ENCODE peak calls at places on chromosomes 2 and 18, in six cellular contexts. One of them, this sample, is unnamed.

GRCh38 chr2:98605076-98605475 is 3.2 kb downstream of the COA5 start:
- DNase-seq in left ventricle myocardium inferior: no peak
- DNase-seq in Calu3: no peak
- DNase-seq in mucosa of descending colon: no peak
- DNase-seq in cardiac fibroblast: no peak
- DNase-seq in fibroblast of villous mesenchyme: no peak
- DNase-seq in this sample: no peak

GRCh38 chr18:65754121-65754520 is 3.3 kb downstream of the CDH7 start:
- DNase-seq in mucosa of descending colon: no peak
- DNase-seq in left ventricle myocardium inferior: no peak
- DNase-seq in Calu3: peak
- DNase-seq in cardiac fibroblast: no peak
- DNase-seq in fibroblast of villous mesenchyme: no peak
- DNase-seq in this sample: no peak

GRCh38 chr2:240760576-240761246 is 59.3 kb downstream of the KIF1A start:
- DNase-seq in fibroblast of villous mesenchyme: no peak
- DNase-seq in cardiac fibroblast: no peak
- DNase-seq in mucosa of descending colon: no peak
- DNase-seq in Calu3: no peak
- DNase-seq in left ventricle myocardium inferior: no peak
- DNase-seq in this sample: no peak

GRCh38 chr18:7592305-7593071 is 25.4 kb downstream of the PTPRM start:
- DNase-seq in cardiac fibroblast: no peak
- DNase-seq in mucosa of descending colon: no peak
- DNase-seq in Calu3: no peak
- DNase-seq in left ventricle myocardium inferior: no peak
- DNase-seq in fibroblast of villous mesenchyme: no peak
- DNase-seq in this sample: no peak

GRCh38 chr18:79609021-79609461 is 70.6 kb upstream of the CTDP1 start:
- DNase-seq in fibroblast of villous mesenchyme: no peak
- DNase-seq in mucosa of descending colon: no peak
- DNase-seq in Calu3: no peak
- DNase-seq in left ventricle myocardium inferior: no peak
- DNase-seq in cardiac fibroblast: no peak
- DNase-seq in this sample: peak

GRCh38 chr2:191927319-191927867 is 80.5 kb upstream of the CAVIN2 start:
- DNase-seq in cardiac fibroblast: peak
- DNase-seq in left ventricle myocardium inferior: no peak
- DNase-seq in mucosa of descending colon: no peak
- DNase-seq in fibroblast of villous mesenchyme: peak
- DNase-seq in Calu3: peak
- DNase-seq in this sample: no peak

GRCh38 chr2:207823865-207824264 is 54.2 kb upstream of the FZD5 start:
- DNase-seq in fibroblast of villous mesenchyme: no peak
- DNase-seq in Calu3: no peak
- DNase-seq in mucosa of descending colon: no peak
- DNase-seq in left ventricle myocardium inferior: no peak
- DNase-seq in cardiac fibroblast: no peak
- DNase-seq in this sample: no peak

GRCh38 chr2:117855886-117856285 is 41.4 kb downstream of the DDX18 start:
- DNase-seq in mucosa of descending colon: no peak
- DNase-seq in fibroblast of villous mesenchyme: no peak
- DNase-seq in left ventricle myocardium inferior: no peak
- DNase-seq in cardiac fibroblast: peak
- DNase-seq in Calu3: no peak
- DNase-seq in this sample: no peak

GRCh38 chr2:692767-693166 is 15.6 kb upstream of the TMEM18 start:
- DNase-seq in Calu3: no peak
- DNase-seq in cardiac fibroblast: no peak
- DNase-seq in left ventricle myocardium inferior: no peak
- DNase-seq in fibroblast of villous mesenchyme: no peak
- DNase-seq in mucosa of descending colon: no peak
- DNase-seq in this sample: no peak

GRCh38 chr18:79677840-79678239 is 1.8 kb upstream of the CTDP1 start:
- DNase-seq in left ventricle myocardium inferior: no peak
- DNase-seq in Calu3: no peak
- DNase-seq in cardiac fibroblast: no peak
- DNase-seq in fibroblast of villous mesenchyme: no peak
- DNase-seq in mucosa of descending colon: no peak
- DNase-seq in this sample: no peak

GRCh38 chr18:57077786-57078552 is 68.9 kb upstream of the BOD1L2 start:
- DNase-seq in Calu3: no peak
- DNase-seq in cardiac fibroblast: no peak
- DNase-seq in mucosa of descending colon: no peak
- DNase-seq in left ventricle myocardium inferior: no peak
- DNase-seq in fibroblast of villous mesenchyme: no peak
- DNase-seq in this sample: no peak

GRCh38 chr2:101230541-101230993 is 22.1 kb upstream of the CNOT11 start:
- DNase-seq in fibroblast of villous mesenchyme: peak
- DNase-seq in mucosa of descending colon: no peak
- DNase-seq in Calu3: no peak
- DNase-seq in cardiac fibroblast: peak
- DNase-seq in left ventricle myocardium inferior: no peak
- DNase-seq in this sample: no peak

GRCh38 chr2:101232770-101233169 is 19.9 kb upstream of the CNOT11 start:
- DNase-seq in cardiac fibroblast: no peak
- DNase-seq in Calu3: no peak
- DNase-seq in fibroblast of villous mesenchyme: no peak
- DNase-seq in left ventricle myocardium inferior: no peak
- DNase-seq in mucosa of descending colon: no peak
- DNase-seq in this sample: no peak

GRCh38 chr2:101231253-101231652 is 21.4 kb upstream of the CNOT11 start:
- DNase-seq in left ventricle myocardium inferior: no peak
- DNase-seq in Calu3: no peak
- DNase-seq in cardiac fibroblast: no peak
- DNase-seq in mucosa of descending colon: no peak
- DNase-seq in fibroblast of villous mesenchyme: no peak
- DNase-seq in this sample: no peak

GRCh38 chr2:101231937-101232336 is 20.7 kb upstream of the CNOT11 start:
- DNase-seq in cardiac fibroblast: no peak
- DNase-seq in Calu3: no peak
- DNase-seq in fibroblast of villous mesenchyme: no peak
- DNase-seq in mucosa of descending colon: no peak
- DNase-seq in left ventricle myocardium inferior: no peak
- DNase-seq in this sample: no peak

GRCh38 chr2:101234169-101234938 is 18.3 kb upstream of the CNOT11 start:
- DNase-seq in Calu3: peak
- DNase-seq in mucosa of descending colon: no peak
- DNase-seq in cardiac fibroblast: no peak
- DNase-seq in left ventricle myocardium inferior: no peak
- DNase-seq in fibroblast of villous mesenchyme: no peak
- DNase-seq in this sample: no peak
- TF ChIP-seq CTCF in Calu3: no peak
- TF ChIP-seq CTCF in mucosa of descending colon: no peak
- TF ChIP-seq CTCF in cardiac fibroblast: no peak
- TF ChIP-seq CTCF in left ventricle myocardium inferior: no peak
- TF ChIP-seq CTCF in fibroblast of villous mesenchyme: no peak
- TF ChIP-seq CTCF in this sample: no peak

GRCh38 chr2:173785813-173786212 is 179.4 kb downstream of the SP3 start:
- DNase-seq in Calu3: no peak
- DNase-seq in fibroblast of villous mesenchyme: no peak
- DNase-seq in left ventricle myocardium inferior: no peak
- DNase-seq in cardiac fibroblast: no peak
- DNase-seq in mucosa of descending colon: no peak
- DNase-seq in this sample: no peak
- TF ChIP-seq CTCF in Calu3: no peak
- TF ChIP-seq CTCF in fibroblast of villous mesenchyme: no peak
- TF ChIP-seq CTCF in left ventricle myocardium inferior: no peak
- TF ChIP-seq CTCF in cardiac fibroblast: no peak
- TF ChIP-seq CTCF in mucosa of descending colon: no peak
- TF ChIP-seq CTCF in this sample: no peak

DNA sequence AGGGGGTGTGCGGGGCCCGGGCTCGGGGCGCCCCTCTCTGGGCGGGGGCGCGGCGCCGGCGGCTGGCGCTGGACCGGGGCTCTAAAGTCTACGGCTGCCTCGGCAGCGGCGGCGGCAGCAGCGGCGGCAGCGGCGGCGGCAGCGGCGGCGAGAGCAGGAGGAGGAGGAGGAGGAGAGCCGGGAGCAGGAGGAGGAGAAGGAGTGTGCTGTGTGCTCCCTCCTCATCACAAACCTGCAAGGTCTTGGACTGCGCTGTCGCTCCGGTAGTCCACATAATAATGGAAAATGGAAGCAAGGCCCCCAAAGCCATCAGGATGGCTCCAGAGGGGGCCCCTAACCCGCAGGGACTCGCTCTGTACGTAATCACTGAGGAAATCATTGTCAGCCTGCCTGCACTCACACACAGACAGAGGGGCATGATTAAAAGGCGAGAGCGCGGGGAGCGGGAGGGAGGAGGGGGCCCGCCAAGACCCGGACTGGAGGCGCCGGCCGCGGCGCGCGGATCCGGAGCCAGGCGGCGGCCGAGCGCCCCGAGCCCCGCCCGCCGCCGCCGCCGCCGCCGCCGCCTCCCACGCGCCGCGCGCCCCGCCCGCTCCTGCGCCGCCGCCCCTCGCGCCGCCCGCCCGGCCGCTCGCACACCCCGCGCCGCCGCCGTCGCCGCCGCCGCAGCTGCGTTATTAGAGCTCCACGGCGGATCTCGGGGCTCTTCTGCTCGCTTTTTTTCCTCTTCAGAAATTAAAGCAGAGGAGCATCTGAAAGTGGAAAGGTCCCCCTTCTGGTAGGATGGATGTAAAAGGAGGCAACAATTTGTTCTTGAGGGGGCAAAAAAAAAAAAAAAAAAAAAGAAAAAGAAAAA is at the start of gene ZNF521:
- DNase-seq in left ventricle myocardium inferior: peak
- DNase-seq in mucosa of descending colon: peak
- DNase-seq in Calu3: peak
- DNase-seq in cardiac fibroblast: peak
- DNase-seq in fibroblast of villous mesenchyme: peak
- DNase-seq in this sample: peak
- TF ChIP-seq CTCF in left ventricle myocardium inferior: peak
- TF ChIP-seq CTCF in mucosa of descending colon: no peak
- TF ChIP-seq CTCF in Calu3: no peak
- TF ChIP-seq CTCF in cardiac fibroblast: peak
- TF ChIP-seq CTCF in fibroblast of villous mesenchyme: peak
- TF ChIP-seq CTCF in this sample: no peak

DNA sequence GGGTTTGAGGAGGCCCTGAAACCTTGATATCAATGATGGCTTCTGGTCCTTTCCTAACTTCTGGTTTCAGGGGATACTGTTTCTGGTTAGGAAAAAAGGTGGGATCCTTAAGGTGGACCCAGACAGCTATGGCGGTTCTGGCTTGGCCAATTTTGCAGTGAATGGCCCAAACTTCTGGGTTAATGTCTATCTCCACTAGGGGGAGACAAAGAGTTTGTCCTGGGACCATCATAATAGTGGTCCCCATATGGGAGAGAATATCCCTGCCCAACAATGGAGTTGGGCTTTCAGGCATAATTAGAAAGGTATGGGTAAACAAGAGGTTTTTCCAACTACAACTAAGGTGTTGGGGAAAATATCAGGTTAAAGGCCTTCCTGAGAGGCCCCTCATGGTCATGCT is 273.5 kb downstream of the CALCRL start:
- DNase-seq in mucosa of descending colon: no peak
- DNase-seq in cardiac fibroblast: peak
- DNase-seq in left ventricle myocardium inferior: no peak
- DNase-seq in Calu3: no peak
- DNase-seq in fibroblast of villous mesenchyme: no peak
- DNase-seq in this sample: no peak
- TF ChIP-seq CTCF in mucosa of descending colon: no peak
- TF ChIP-seq CTCF in cardiac fibroblast: peak
- TF ChIP-seq CTCF in left ventricle myocardium inferior: no peak
- TF ChIP-seq CTCF in Calu3: peak
- TF ChIP-seq CTCF in fibroblast of villous mesenchyme: peak
- TF ChIP-seq CTCF in this sample: no peak

GRCh38 chr2:26010943-26011342 is 22.9 kb upstream of the RAB10 start:
- DNase-seq in fibroblast of villous mesenchyme: no peak
- DNase-seq in Calu3: no peak
- DNase-seq in left ventricle myocardium inferior: no peak
- DNase-seq in cardiac fibroblast: no peak
- DNase-seq in mucosa of descending colon: no peak
- DNase-seq in this sample: no peak

GRCh38 chr2:26009567-26009963 is 24.3 kb upstream of the RAB10 start:
- DNase-seq in cardiac fibroblast: no peak
- DNase-seq in left ventricle myocardium inferior: no peak
- DNase-seq in fibroblast of villous mesenchyme: no peak
- DNase-seq in mucosa of descending colon: no peak
- DNase-seq in Calu3: no peak
- DNase-seq in this sample: no peak

GRCh38 chr2:26008095-26008494 is 25.8 kb upstream of the RAB10 start:
- DNase-seq in fibroblast of villous mesenchyme: no peak
- DNase-seq in Calu3: no peak
- DNase-seq in mucosa of descending colon: no peak
- DNase-seq in cardiac fibroblast: no peak
- DNase-seq in left ventricle myocardium inferior: no peak
- DNase-seq in this sample: no peak

GRCh38 chr2:26011609-26011989 is 22.3 kb upstream of the RAB10 start:
- DNase-seq in left ventricle myocardium inferior: no peak
- DNase-seq in Calu3: no peak
- DNase-seq in mucosa of descending colon: no peak
- DNase-seq in cardiac fibroblast: peak
- DNase-seq in fibroblast of villous mesenchyme: no peak
- DNase-seq in this sample: no peak

GRCh38 chr2:26008851-26009566 is 24.9 kb upstream of the RAB10 start:
- DNase-seq in Calu3: peak
- DNase-seq in cardiac fibroblast: peak
- DNase-seq in left ventricle myocardium inferior: peak
- DNase-seq in mucosa of descending colon: peak
- DNase-seq in fibroblast of villous mesenchyme: peak
- DNase-seq in this sample: no peak
- TF ChIP-seq CTCF in Calu3: no peak
- TF ChIP-seq CTCF in cardiac fibroblast: no peak
- TF ChIP-seq CTCF in left ventricle myocardium inferior: no peak
- TF ChIP-seq CTCF in mucosa of descending colon: no peak
- TF ChIP-seq CTCF in fibroblast of villous mesenchyme: no peak
- TF ChIP-seq CTCF in this sample: no peak

DNA sequence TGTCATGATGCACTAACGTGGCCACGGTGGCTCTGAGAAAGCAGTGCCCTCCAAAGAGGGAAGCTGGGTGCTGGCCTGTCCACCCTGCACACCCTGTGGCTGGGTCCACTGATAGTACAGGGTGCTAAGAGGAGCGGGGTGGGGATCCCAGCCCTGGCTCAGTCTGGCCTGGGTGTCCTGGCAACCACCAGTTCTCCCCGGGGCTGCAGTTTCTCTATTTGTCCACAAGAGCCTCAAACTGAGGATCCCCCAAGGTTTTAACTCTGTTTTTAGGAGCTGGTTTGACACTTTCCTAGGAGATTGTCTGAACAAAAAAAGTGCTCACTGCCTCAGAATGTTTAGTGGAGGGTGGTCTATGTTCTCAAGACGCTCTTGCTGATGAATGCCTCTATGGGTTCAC is 29.0 kb downstream of the EDAR start:
- DNase-seq in fibroblast of villous mesenchyme: no peak
- DNase-seq in cardiac fibroblast: no peak
- DNase-seq in left ventricle myocardium inferior: no peak
- DNase-seq in Calu3: no peak
- DNase-seq in mucosa of descending colon: no peak
- DNase-seq in this sample: no peak
- TF ChIP-seq CTCF in fibroblast of villous mesenchyme: peak
- TF ChIP-seq CTCF in cardiac fibroblast: peak
- TF ChIP-seq CTCF in left ventricle myocardium inferior: no peak
- TF ChIP-seq CTCF in Calu3: no peak
- TF ChIP-seq CTCF in mucosa of descending colon: no peak
- TF ChIP-seq CTCF in this sample: no peak

DNA sequence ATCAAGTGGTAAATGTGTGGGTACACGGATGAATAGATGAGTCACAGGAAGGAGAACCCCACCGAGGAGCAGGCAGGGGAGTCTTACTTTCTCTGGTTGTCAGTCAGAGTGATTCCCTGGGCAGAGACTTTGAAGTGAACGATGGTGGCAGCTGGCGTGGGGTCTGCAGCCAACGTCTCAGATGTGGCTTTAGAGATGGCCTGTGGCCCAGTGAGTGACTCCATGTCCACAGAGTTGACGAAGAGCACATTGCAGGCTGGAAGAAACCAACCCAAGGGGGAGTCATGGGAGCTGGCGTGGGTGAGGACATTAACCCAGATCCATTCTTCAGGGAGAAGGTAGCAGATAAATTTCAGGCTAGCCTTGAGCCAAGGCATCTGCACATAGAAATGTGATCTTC is 193.1 kb downstream of the TNS1 start:
- DNase-seq in Calu3: no peak
- DNase-seq in fibroblast of villous mesenchyme: no peak
- DNase-seq in cardiac fibroblast: no peak
- DNase-seq in mucosa of descending colon: no peak
- DNase-seq in left ventricle myocardium inferior: no peak
- DNase-seq in this sample: no peak
- TF ChIP-seq CTCF in Calu3: no peak
- TF ChIP-seq CTCF in fibroblast of villous mesenchyme: no peak
- TF ChIP-seq CTCF in cardiac fibroblast: no peak
- TF ChIP-seq CTCF in mucosa of descending colon: no peak
- TF ChIP-seq CTCF in left ventricle myocardium inferior: no peak
- TF ChIP-seq CTCF in this sample: no peak